ENCODE peak calls at places on chromosomes 12 and 14, in ten cellular contexts. Q, B, L, O, A, S, C, Y, N and G are unnamed samples.

GRCh38 chr12:88781909-88782308 is 201.6 kb upstream of the KITLG start:
- DNase-seq in S (no peak), N (no peak), C (no peak), Y (no peak), L (peak), O (no peak), Q (no peak), B (no peak), A (no peak), G (no peak)

GRCh38 chr12:13504736-13505135 is 308.2 kb downstream of the EMP1 start:
- DNase-seq in A (no peak), O (no peak), S (no peak), N (no peak), B (no peak), Y (no peak), C (no peak), L (no peak), Q (no peak), G (no peak)

GRCh38 chr14:91250912-91251311 is 6.4 kb upstream of the GPR68 start:
- DNase-seq in O (no peak), L (no peak), C (no peak), N (no peak), S (no peak), A (peak), B (no peak), Y (peak), Q (no peak), G (no peak)

GRCh38 chr12:52724384-52724783 is 21.1 kb upstream of the KRT77 start:
- DNase-seq in A (no peak), Q (no peak), S (no peak), Y (no peak), O (no peak), B (no peak), L (no peak), C (no peak), N (no peak), G (no peak)

GRCh38 chr12:75666126-75666979 is 154.9 kb upstream of the KRR1 start:
- DNase-seq in Q (no peak), Y (no peak), N (no peak), A (no peak), S (no peak), L (no peak), O (peak), B (no peak), C (no peak), G (no peak)

GRCh38 chr12:128617304-128617833 is 206.4 kb downstream of the SLC15A4 start:
- DNase-seq in B (no peak), O (no peak), Y (no peak), A (no peak), S (no peak), N (no peak), C (no peak), Q (no peak), L (no peak), G (no peak)

GRCh38 chr14:104752338-104752734 is 611 bp upstream of the SIVA1 start:
- DNase-seq in N (no peak), B (no peak), O (no peak), A (no peak), Y (no peak), S (no peak), C (no peak), L (no peak), Q (no peak), G (no peak)

GRCh38 chr14:56189306-56189705 is 71.1 kb downstream of the PELI2 start:
- DNase-seq in Y (no peak), N (no peak), O (no peak), S (peak), B (no peak), A (no peak), Q (no peak), L (no peak), C (no peak), G (no peak)

GRCh38 chr12:31035944-31036665 is 37.6 kb upstream of the DDX11 start:
- DNase-seq in C (no peak), L (no peak), N (no peak), Q (no peak), B (no peak), Y (no peak), S (no peak), O (no peak), A (no peak), G (no peak)

GRCh38 chr12:130086248-130086647 is 76.0 kb upstream of the FZD10 start:
- DNase-seq in L (no peak), B (no peak), S (no peak), C (no peak), A (no peak), O (no peak), Y (no peak), N (no peak), Q (no peak), G (no peak)

GRCh38 chr12:9605490-9605889 is 2.2 kb downstream of the KLRB1 start:
- DNase-seq in Q (no peak), B (no peak), N (no peak), C (no peak), O (no peak), L (no peak), Y (no peak), A (no peak), S (no peak), G (no peak)

GRCh38 chr12:49687941-49688340 is 19.3 kb downstream of the FMNL3 start:
- DNase-seq in O (no peak), A (no peak), Y (no peak), Q (no peak), S (no peak), C (no peak), N (no peak), L (no peak), B (no peak), G (no peak)

GRCh38 chr14:83491091-83491490 is 1957.4 kb upstream of the SEL1L start:
- DNase-seq in N (no peak), A (peak), L (no peak), O (no peak), B (no peak), Y (no peak), S (no peak), Q (no peak), C (no peak), G (no peak)

GRCh38 chr12:122291431-122291830 is 25.1 kb upstream of the VPS33A start:
- DNase-seq in N (no peak), S (no peak), Q (no peak), B (no peak), O (no peak), C (no peak), A (no peak), L (no peak), Y (no peak), G (no peak)